ENCODE peak calls at places on chromosomes 11 and 22, in five cellular contexts. G is right atrium auricular region, E is prostate gland, W is NB4, F is choroid plexus epithelial cell. Y is an unnamed sample.

GRCh38 chr11:76141901-76142300 is 64.4 kb downstream of the WNT11 start:
- DNase-seq in G (peak; percentile 16), E (no peak), W (no peak), F (no peak), Y (no peak)

GRCh38 chr11:6544921-6545850 is 48.1 kb downstream of the DNHD1 start:
- DNase-seq in G (no peak), E (no peak), W (no peak), F (peak; percentile 31), Y (no peak)

GRCh38 chr11:87659807-87660206 is 515.4 kb downstream of the RAB38 start:
- DNase-seq in G (no peak), E (no peak), W (no peak), F (no peak), Y (no peak)

GRCh38 chr11:126719740-126720139 is 280.8 kb downstream of the KIRREL3 start:
- DNase-seq in G (no peak), E (no peak), W (no peak), F (no peak), Y (no peak)

GRCh38 chr22:43151251-43152000 is at the start of gene TSPO:
- DNase-seq in G (peak; percentile 78), E (peak; percentile 78), W (peak; percentile 53), F (no peak), Y (peak; percentile 49)

GRCh38 chr22:50731811-50732624 is 6.0 kb upstream of the ACR start:
- DNase-seq in G (no peak), E (no peak), W (peak; percentile 71), F (peak; percentile 55), Y (peak; percentile 66)

GRCh38 chr11:64569300-64569970 is 21.6 kb upstream of the SLC22A12 start:
- DNase-seq in G (no peak), E (no peak), W (no peak), F (no peak), Y (no peak)

GRCh38 chr22:33210129-33210784 is 152.1 kb upstream of the SYN3 start:
- DNase-seq in G (no peak), E (no peak), W (peak; percentile 55), F (peak; percentile 51), Y (peak; percentile 32)

GRCh38 chr22:46661221-46661851 is 41.1 kb downstream of the GRAMD4 start:
- DNase-seq in G (no peak), E (peak; percentile 34), W (no peak), F (peak; percentile 61), Y (peak; percentile 88)

GRCh38 chr11:33999393-33999792 is 52.1 kb upstream of the CAPRIN1 start:
- DNase-seq in G (no peak), E (no peak), W (no peak), F (no peak), Y (no peak)

GRCh38 chr11:73951797-73952196 is 971 bp downstream of the DNAJB13 start:
- DNase-seq in G (no peak), E (no peak), W (no peak), F (no peak), Y (no peak)

GRCh38 chr11:97622795-97623194 is 1233.0 kb downstream of the JRKL start:
- DNase-seq in G (no peak), E (no peak), W (no peak), F (peak; percentile 58), Y (peak; percentile 7)

GRCh38 chr22:16955678-16956210 is 52.3 kb downstream of the GAB4 start:
- DNase-seq in G (no peak), E (no peak), W (no peak), F (no peak), Y (no peak)

GRCh38 chr11:61486779-61487178 is 21.8 kb upstream of the LRRC10B start:
- DNase-seq in G (no peak), E (no peak), W (no peak), F (no peak), Y (peak; percentile 34)

GRCh38 chr11:20084921-20085814 is 75.1 kb downstream of the DBX1 start:
- DNase-seq in G (no peak), E (no peak), W (no peak), F (peak; percentile 18), Y (no peak)

GRCh38 chr22:25364736-25365241 is 145.3 kb downstream of the CRYBB2 start:
- DNase-seq in G (no peak), E (no peak), W (no peak), F (no peak), Y (no peak)

GRCh38 chr11:117157507-117157906 is 13.4 kb downstream of the PAFAH1B2 start:
- DNase-seq in G (no peak), E (no peak), W (no peak), F (no peak), Y (no peak)

GRCh38 chr22:42064629-42065028 is 6.0 kb downstream of the NAGA start:
- DNase-seq in G (peak; percentile 18), E (no peak), W (no peak), F (no peak), Y (no peak)

GRCh38 chr11:124938970-124939369 is 3.1 kb upstream of the HEPACAM start:
- DNase-seq in G (no peak), E (no peak), W (no peak), F (no peak), Y (no peak)

GRCh38 chr11:124937336-124937935 is 1.6 kb upstream of the HEPACAM start:
- DNase-seq in G (no peak), E (no peak), W (no peak), F (no peak), Y (no peak)

GRCh38 chr11:124938206-124938765 is 2.4 kb upstream of the HEPACAM start:
- DNase-seq in G (no peak), E (no peak), W (no peak), F (peak; percentile 28), Y (peak; percentile 34)

GRCh38 chr11:124935548-124936514 is at the start of gene HEPACAM:
- DNase-seq in G (no peak), E (no peak), W (no peak), F (no peak), Y (no peak)

DNA sequence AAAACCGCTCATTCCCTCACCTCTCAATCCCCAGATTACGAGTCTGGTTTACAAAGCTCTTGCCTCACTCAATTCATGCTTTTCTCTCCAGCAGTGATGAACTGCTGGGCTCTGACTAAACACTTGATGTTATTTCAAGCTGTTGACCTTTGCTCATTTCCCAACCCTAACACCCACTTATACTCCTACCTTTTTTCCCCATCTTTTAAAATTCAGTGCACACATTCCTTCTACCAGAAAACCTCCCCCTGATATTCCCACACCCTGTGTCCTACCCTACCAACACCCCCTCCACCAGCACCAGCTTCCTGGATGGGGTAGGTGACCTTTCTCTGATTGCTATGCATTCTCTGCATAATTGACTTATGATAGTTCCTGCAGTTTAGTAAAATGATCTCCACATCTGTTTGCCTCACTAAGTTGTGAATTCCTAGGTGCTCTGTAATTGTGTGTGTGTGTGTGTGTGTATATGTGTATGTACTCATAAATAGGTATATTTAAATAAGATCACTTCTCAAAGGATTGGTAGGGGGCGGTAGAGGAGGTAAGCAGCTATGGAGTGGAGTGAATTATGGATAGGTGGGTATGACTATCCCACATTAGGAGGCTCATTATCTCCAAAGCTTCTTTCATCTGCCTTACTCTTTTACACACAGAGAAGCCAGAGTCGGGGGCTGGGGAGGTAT is 842 bp downstream of the HEPACAM start:
- DNase-seq in G (no peak), E (no peak), W (no peak), F (peak; percentile 95), Y (peak; percentile 53)
- TF ChIP-seq CTCF in G (no peak), E (no peak), W (no peak), F (peak; percentile 36), Y (no peak)

DNA sequence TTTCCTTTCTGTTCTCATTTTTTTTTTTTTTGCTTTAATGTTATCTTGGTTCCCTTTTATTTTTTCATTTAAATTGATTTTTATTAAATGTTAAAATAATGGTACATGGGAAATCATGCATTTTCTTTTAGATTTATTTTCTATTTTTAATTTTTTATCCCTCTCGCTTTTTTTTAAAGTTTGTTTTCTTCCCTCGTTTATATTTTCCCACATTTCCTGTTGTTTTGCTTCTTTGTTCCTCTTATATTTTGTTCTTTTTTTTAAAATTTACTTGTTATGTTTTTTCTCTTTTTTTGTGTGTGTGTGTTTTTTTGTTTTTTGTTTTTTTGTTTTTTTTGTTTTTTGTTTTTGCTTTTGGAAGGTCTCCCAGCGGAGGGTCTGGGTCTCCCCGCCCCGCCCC is 34.9 kb upstream of the EIF3D start:
- DNase-seq in G (no peak), E (no peak), W (no peak), F (no peak), Y (no peak)
- H3K4me3 ChIP-seq in G (no peak overlapping the region), E (no peak overlapping the region), W (no peak overlapping the region), F (no peak overlapping the region), Y (no peak overlapping the region)

GRCh38 chr22:37198290-37199102 is 10.4 kb upstream of the C1QTNF6 start:
- DNase-seq in G (peak; percentile 87), E (peak; percentile 86), W (peak; percentile 88), F (peak; percentile 78), Y (peak; percentile 84)

GRCh38 chr22:37194750-37195149 is 6.7 kb upstream of the C1QTNF6 start:
- DNase-seq in G (no peak), E (no peak), W (no peak), F (no peak), Y (no peak)

GRCh38 chr22:37195921-37196320 is 7.9 kb upstream of the C1QTNF6 start:
- DNase-seq in G (no peak), E (no peak), W (no peak), F (no peak), Y (peak; percentile 88)

GRCh38 chr22:37197451-37198289 is 9.6 kb upstream of the C1QTNF6 start:
- DNase-seq in G (peak; percentile 88), E (peak; percentile 38), W (no peak), F (peak; percentile 79), Y (peak; percentile 94)

DNA sequence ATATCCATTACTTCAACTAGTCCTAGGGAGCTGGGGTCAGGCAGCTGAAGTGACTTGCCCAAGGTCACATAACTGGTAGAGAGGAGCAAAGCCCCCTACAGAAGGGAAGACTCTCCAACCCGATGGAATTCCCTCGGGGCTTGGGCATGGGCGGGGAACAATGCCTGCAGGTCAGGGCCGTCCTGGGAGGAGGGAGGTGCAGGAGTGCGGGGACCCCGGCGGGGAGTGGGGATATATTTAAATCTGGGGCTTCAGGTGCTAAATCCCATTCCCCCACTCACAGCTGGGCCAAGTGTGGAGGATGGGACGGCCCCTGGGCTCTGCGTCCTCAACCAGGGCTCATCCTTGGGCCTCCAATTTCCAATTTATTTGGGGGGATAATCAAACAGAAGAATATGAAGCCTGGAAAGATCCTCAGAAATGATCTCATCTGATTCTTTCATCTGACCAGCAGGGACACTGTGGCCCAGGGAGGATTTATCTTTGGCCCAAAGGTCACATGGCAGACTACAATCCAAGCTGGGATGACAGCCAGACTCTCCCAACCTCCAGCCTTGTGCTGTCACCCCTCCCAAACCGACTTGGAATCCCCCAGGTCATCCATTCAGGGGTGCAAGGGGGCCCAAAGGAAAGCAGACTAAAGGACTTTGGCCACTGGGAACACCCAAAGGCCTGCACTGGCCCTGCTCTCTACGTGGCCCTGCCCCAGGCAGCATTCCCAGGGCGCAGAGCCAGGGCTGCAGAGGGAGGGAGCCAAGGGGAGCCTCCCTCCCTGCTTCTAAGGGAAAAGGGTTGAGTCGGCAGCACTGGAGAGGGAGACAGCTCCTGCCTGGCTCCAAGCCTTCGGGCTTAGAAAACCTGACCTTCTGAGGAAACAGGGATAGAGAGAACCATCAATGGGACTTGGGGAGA is 8.7 kb upstream of the C1QTNF6 start:
- DNase-seq in G (peak; percentile 87), E (peak; percentile 69), W (no peak), F (peak; percentile 77), Y (peak; percentile 76)
- TF ChIP-seq CTCF in G (peak; percentile 35), E (peak; percentile 15), W (no peak), F (peak; percentile 25), Y (no peak)

DNA sequence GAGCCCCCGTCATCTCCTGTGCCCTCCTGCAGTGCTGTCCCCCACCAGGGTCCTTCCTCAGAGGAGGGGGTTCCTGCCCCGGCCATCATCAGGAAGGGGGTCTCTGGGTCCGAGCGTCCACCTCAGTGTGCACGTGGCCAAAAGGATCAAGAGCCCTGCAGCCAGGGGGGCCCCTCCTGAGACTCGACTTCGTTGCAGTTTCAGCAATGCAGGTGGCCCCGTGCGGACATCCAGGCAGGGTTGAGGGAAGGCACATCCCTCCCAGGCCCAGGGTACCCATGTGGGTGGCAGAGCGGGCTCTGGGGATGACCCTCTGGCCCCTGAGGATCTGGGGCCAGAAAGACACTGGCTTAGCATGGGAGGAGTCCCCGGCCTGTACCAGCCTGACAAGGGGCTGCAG is 41.3 kb downstream of the LRP5 start:
- DNase-seq in G (no peak), E (no peak), W (no peak), F (no peak), Y (no peak)
- H3K4me3 ChIP-seq in G (no peak overlapping the region), E (no peak overlapping the region), W (no peak overlapping the region), F (no peak overlapping the region), Y (no peak overlapping the region)

Y was measured in epithelial cell of esophagus.